ENCODE peak calls at places on chromosomes 11 and 22, in nine cellular contexts. H is fibroblast of the aortic adventitia, O is endothelial cell of umbilical vein, E is astrocyte of the spinal cord, P is lower leg skin, U is GM23248, K is WERI-Rb-1, D is Peyer's patch, Q is cardiac muscle cell. J is an unnamed sample.

GRCh38 chr22:37014415-37014806 is 4.8 kb downstream of the TST start:
- DNase-seq in H (no peak), O (no peak), E (no peak), P (no peak), U (no peak), K (no peak), D (no peak), Q (no peak), J (no peak)

GRCh38 chr22:47021371-47022074 is 259.1 kb downstream of the TBC1D22A start:
- DNase-seq in H (no peak), O (no peak), E (no peak), P (peak; percentile 54), U (no peak), K (no peak), D (no peak), Q (no peak), J (no peak)

GRCh38 chr11:121452609-121453150 is at the start of gene SORL1-AS1:
- DNase-seq in H (no peak), O (no peak), E (no peak), P (no peak), U (no peak), K (peak; percentile 19), D (peak; percentile 49), Q (no peak), J (no peak)

GRCh38 chr11:3971756-3972404 is 116.4 kb downstream of the STIM1 start:
- DNase-seq in H (peak; percentile 38), O (no peak), E (no peak), P (no peak), U (peak; percentile 60), K (no peak), D (no peak), Q (peak; percentile 41), J (no peak)

GRCh38 chr11:14015711-14016110 is 53.2 kb downstream of the SPON1 start:
- DNase-seq in H (peak; percentile 65), O (peak; percentile 78), E (peak; percentile 53), P (no peak), U (peak; percentile 70), K (peak; percentile 31), D (no peak), Q (peak; percentile 37), J (no peak)

GRCh38 chr11:112744041-112744440 is 217.2 kb upstream of the NCAM1 start:
- DNase-seq in H (no peak), O (no peak), E (no peak), P (no peak), U (no peak), K (no peak), D (no peak), Q (no peak), J (no peak)

GRCh38 chr22:20022231-20023069 is 1.5 kb downstream of the TANGO2 start:
- DNase-seq in H (no peak), O (no peak), E (no peak), P (no peak), U (no peak), K (no peak), D (no peak), Q (no peak), J (no peak)

GRCh38 chr11:85115798-85116197 is 511.3 kb downstream of the DLG2 start:
- DNase-seq in H (no peak), O (no peak), E (no peak), P (no peak), U (no peak), K (no peak), D (no peak), Q (no peak), J (no peak)

GRCh38 chr11:12017865-12018453 is 9.5 kb upstream of the DKK3 start:
- DNase-seq in H (peak; percentile 70), O (peak; percentile 53), E (peak; percentile 48), P (no peak), U (peak; percentile 45), K (no peak), D (no peak), Q (peak; percentile 59), J (no peak)

GRCh38 chr22:27684856-27685255 is 116.7 kb downstream of the MN1 start:
- DNase-seq in H (peak; percentile 41), O (no peak), E (no peak), P (no peak), U (peak; percentile 12), K (no peak), D (no peak), Q (peak; percentile 28), J (no peak)

GRCh38 chr11:111514216-111515031 is at the start of gene HOATZ:
- DNase-seq in H (no peak), O (no peak), E (peak; percentile 33), P (no peak), U (no peak), K (no peak), D (no peak), Q (peak; percentile 27), J (no peak)

GRCh38 chr11:37509471-37509870 is 911.4 kb upstream of the RAG2 start:
- DNase-seq in H (no peak), O (no peak), E (no peak), P (no peak), U (no peak), K (no peak), D (no peak), Q (no peak), J (no peak)

GRCh38 chr22:26903030-26903856 is 245.9 kb downstream of the MIAT start:
- DNase-seq in H (no peak), O (no peak), E (no peak), P (no peak), U (no peak), K (peak; percentile 47), D (peak; percentile 19), Q (no peak), J (no peak)

GRCh38 chr11:103652013-103652412 is 384.4 kb upstream of the DDI1 start:
- DNase-seq in H (peak; percentile 76), O (peak; percentile 46), E (peak; percentile 39), P (no peak), U (peak; percentile 31), K (no peak), D (no peak), Q (peak; percentile 18), J (no peak)

GRCh38 chr11:65654375-65655349 is 8.1 kb downstream of the RELA start:
- DNase-seq in H (no peak), O (no peak), E (no peak), P (peak; percentile 79), U (no peak), K (no peak), D (no peak), Q (no peak), J (no peak)

GRCh38 chr22:21448627-21449416 is 18.4 kb upstream of the TMEM191C start:
- DNase-seq in H (no peak), O (no peak), E (no peak), P (peak; percentile 79), U (no peak), K (no peak), D (no peak), Q (no peak), J (no peak)
- H3K4me3 ChIP-seq in H (no peak overlapping the region), O (no peak overlapping the region), E (no peak overlapping the region), P (no peak overlapping the region), U (no peak overlapping the region), K (no peak overlapping the region), D (no peak overlapping the region), Q (no peak overlapping the region), J (no peak overlapping the region)

GRCh38 chr22:44130076-44130711 is 50.5 kb upstream of the PARVG start:
- DNase-seq in H (no peak), O (no peak), E (no peak), P (no peak), U (no peak), K (no peak), D (no peak), Q (no peak), J (no peak)

GRCh38 chr22:44131989-44132685 is 48.6 kb upstream of the PARVG start:
- DNase-seq in H (no peak), O (no peak), E (no peak), P (no peak), U (no peak), K (no peak), D (no peak), Q (no peak), J (no peak)

GRCh38 chr22:44132724-44133123 is 48.0 kb upstream of the PARVG start:
- DNase-seq in H (no peak), O (no peak), E (no peak), P (no peak), U (no peak), K (no peak), D (no peak), Q (no peak), J (no peak)

GRCh38 chr22:44133161-44133560 is 47.6 kb upstream of the PARVG start:
- DNase-seq in H (peak; percentile 77), O (no peak), E (peak; percentile 68), P (no peak), U (peak; percentile 78), K (no peak), D (no peak), Q (no peak), J (no peak)

DNA sequence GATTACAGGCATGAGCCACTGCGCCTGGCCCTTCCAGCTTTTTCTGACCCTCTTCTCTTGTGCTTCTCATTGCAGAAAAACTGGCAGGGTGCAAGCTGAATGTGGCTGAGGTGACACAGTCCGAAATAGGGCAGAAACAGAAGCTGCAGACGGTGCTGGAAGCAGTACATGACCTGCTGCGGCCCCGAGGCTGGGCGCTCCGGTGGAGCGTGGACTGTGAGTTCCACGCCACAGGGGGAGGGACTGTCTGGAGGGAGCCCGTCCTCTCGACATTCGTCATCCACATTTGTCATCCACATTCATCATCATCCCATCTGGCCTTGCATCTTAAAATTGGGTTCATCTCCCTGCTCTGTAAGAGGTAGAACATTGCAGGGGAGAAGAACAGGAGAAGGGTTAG is 49.3 kb upstream of the PARVG start:
- DNase-seq in H (no peak), O (no peak), E (no peak), P (no peak), U (no peak), K (no peak), D (no peak), Q (no peak), J (no peak)
- H3K4me3 ChIP-seq in H (no peak overlapping the region), O (no peak overlapping the region), E (no peak overlapping the region), P (no peak overlapping the region), U (no peak overlapping the region), K (no peak overlapping the region), D (no peak overlapping the region), Q (no peak overlapping the region), J (no peak overlapping the region)

DNA sequence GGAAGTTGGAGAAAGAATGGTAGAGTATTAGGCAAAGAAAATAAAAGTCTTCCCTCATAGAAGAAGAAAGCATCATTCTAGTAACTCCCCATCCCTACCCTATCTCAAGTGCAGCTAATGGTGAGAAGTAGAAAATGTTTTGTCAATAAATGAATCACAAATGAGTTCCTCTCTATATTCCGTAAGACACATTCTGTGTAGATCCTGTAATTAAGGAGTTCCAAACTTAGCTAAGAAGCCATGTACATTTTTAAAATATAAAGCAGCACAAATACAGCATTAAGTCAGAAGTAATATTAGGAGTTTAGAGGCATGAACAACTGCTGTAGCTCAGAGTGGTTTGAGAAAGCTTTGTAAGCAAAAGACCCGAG is 80.1 kb downstream of the GAB2 start:
- DNase-seq in H (no peak), O (no peak), E (no peak), P (no peak), U (no peak), K (no peak), D (no peak), Q (no peak), J (no peak)
- H3K4me3 ChIP-seq in H (no peak overlapping the region), O (no peak overlapping the region), E (no peak overlapping the region), P (no peak overlapping the region), U (no peak overlapping the region), K (no peak overlapping the region), D (no peak overlapping the region), Q (no peak overlapping the region), J (no peak overlapping the region)

DNA sequence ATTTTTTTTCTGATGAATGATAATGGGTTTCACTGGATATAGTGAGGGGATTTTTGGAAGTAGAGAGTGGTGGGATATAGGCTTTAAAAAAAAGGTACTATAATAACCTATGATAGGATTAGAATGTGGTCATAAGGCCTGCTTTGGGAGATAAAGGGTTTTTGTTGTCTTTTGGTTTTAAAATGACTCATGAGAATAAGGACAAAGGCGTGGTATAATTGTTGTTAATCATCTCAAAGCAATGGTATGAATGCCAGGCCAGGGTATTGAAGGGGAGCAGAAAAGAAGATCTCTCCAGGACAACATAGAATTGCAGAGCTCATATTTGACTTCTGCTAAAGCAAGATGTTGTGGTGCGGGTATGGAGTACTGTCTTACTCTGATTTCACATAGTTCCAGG is 579.4 kb downstream of the JRKL start:
- DNase-seq in H (no peak), O (no peak), E (peak; percentile 1), P (no peak), U (no peak), K (no peak), D (no peak), Q (no peak), J (no peak)
- H3K4me3 ChIP-seq in H (no peak overlapping the region), O (no peak overlapping the region), E (no peak overlapping the region), P (no peak overlapping the region), U (no peak overlapping the region), K (no peak overlapping the region), D (no peak overlapping the region), Q (no peak overlapping the region), J (no peak overlapping the region)